ENCODE peak calls at places on chromosome 13, in six cellular contexts. T, A, I, X, M and V are unnamed samples.

GRCh38 chr13:28373803-28374202 is 121.1 kb downstream of the FLT1 start:
- DNase-seq in X (no peak), I (no peak), T (no peak), M (no peak), A (no peak), V (no peak)

GRCh38 chr13:113862191-113862765 is 1.6 kb downstream of the GAS6 start:
- DNase-seq in A (no peak), I (peak; percentile 11), T (peak; percentile 38), X (no peak), M (no peak), V (peak; percentile 63)

GRCh38 chr13:32538234-32538620 is 368 bp downstream of the N4BP2L2 start:
- DNase-seq in T (peak; percentile 43), I (peak; percentile 44), X (peak; percentile 14), A (no peak), M (no peak), V (peak; percentile 8)

GRCh38 chr13:50370303-50370950 is 355.2 kb downstream of the KCNRG start:
- DNase-seq in X (no peak), I (no peak), M (no peak), A (no peak), T (no peak), V (no peak)

GRCh38 chr13:32624441-32624840 is 38.2 kb downstream of the PDS5B start:
- DNase-seq in T (no peak), M (no peak), A (no peak), I (no peak), X (no peak), V (no peak)

GRCh38 chr13:111025310-111025709 is 89.8 kb upstream of the ARHGEF7 start:
- DNase-seq in T (no peak), I (no peak), X (no peak), A (no peak), M (no peak), V (no peak)

GRCh38 chr13:21095311-21095710 is 33.9 kb upstream of the LATS2 start:
- DNase-seq in I (no peak), M (no peak), T (no peak), A (no peak), X (no peak), V (no peak)

GRCh38 chr13:98842074-98842473 is 89.6 kb upstream of the SLC15A1 start:
- DNase-seq in X (no peak), A (no peak), I (no peak), T (no peak), M (no peak), V (no peak)

GRCh38 chr13:44653261-44653660 is 77.1 kb upstream of the TSC22D1 start:
- DNase-seq in A (no peak), I (no peak), X (no peak), T (no peak), M (peak; percentile 62), V (no peak)

GRCh38 chr13:109345433-109345941 is 440.9 kb downstream of the IRS2 start:
- DNase-seq in I (no peak), M (peak; percentile 85), X (no peak), T (peak; percentile 8), A (peak; percentile 65), V (no peak)

GRCh38 chr13:69243366-69243765 is 864.3 kb upstream of the ATXN8OS start:
- DNase-seq in I (no peak), M (peak; percentile 50), A (no peak), T (peak; percentile 6), X (no peak), V (no peak)

GRCh38 chr13:97116754-97117153 is 105.4 kb upstream of the MBNL2 start:
- DNase-seq in I (peak; percentile 31), M (peak; percentile 54), A (peak; percentile 42), T (no peak), X (no peak), V (no peak)

GRCh38 chr13:112634102-112634501 is 46.1 kb upstream of the TUBGCP3 start:
- DNase-seq in A (no peak), I (no peak), X (no peak), M (no peak), T (no peak), V (no peak)

GRCh38 chr13:94588575-94588974 is 7.4 kb downstream of the TGDS start:
- DNase-seq in I (no peak), X (no peak), A (no peak), T (no peak), M (no peak), V (no peak)

GRCh38 chr13:97911311-97912138 is 42.0 kb upstream of the IPO5 start:
- DNase-seq in M (peak; percentile 45), T (peak; percentile 28), A (peak; percentile 1), I (no peak), X (peak; percentile 63), V (peak; percentile 51)

GRCh38 chr13:25798998-25799397 is 252.8 kb downstream of the SHISA2 start:
- DNase-seq in M (no peak), I (no peak), A (no peak), T (no peak), X (no peak), V (no peak)

GRCh38 chr13:76161143-76161542 is 525.0 kb downstream of the LMO7 start:
- DNase-seq in A (no peak), X (no peak), T (no peak), I (peak; percentile 28), M (no peak), V (no peak)

GRCh38 chr13:108297114-108297513 is 27.6 kb downstream of the TNFSF13B start:
- DNase-seq in I (no peak), T (no peak), M (no peak), X (no peak), A (no peak), V (no peak)

GRCh38 chr13:33150146-33150545 is 133.9 kb downstream of the KL start:
- DNase-seq in I (no peak), M (peak; percentile 27), A (no peak), T (no peak), X (no peak), V (no peak)

GRCh38 chr13:110937511-110938303 is 22.8 kb upstream of the ANKRD10 start:
- DNase-seq in T (no peak), X (no peak), M (no peak), I (no peak), A (no peak), V (no peak)

GRCh38 chr13:21429217-21429616 is 29.9 kb downstream of the ZDHHC20 start:
- DNase-seq in I (no peak), T (no peak), X (no peak), M (no peak), A (no peak), V (no peak)

GRCh38 chr13:72221276-72221962 is 354.4 kb upstream of the DACH1 start:
- DNase-seq in A (no peak), X (peak; percentile 82), M (peak; percentile 68), T (peak; percentile 44), I (no peak), V (peak; percentile 32)

GRCh38 chr13:111900390-111901180 is 166.4 kb upstream of the SOX1 start:
- DNase-seq in A (no peak), I (no peak), M (no peak), X (peak; percentile 5), T (no peak), V (peak; percentile 48)

GRCh38 chr13:101049166-101049850 is 367.0 kb downstream of the NALCN start:
- DNase-seq in M (peak; percentile 87), T (peak; percentile 48), X (no peak), A (no peak), I (no peak), V (no peak)

GRCh38 chr13:79501538-79502232 is 20.7 kb downstream of the NDFIP2 start:
- DNase-seq in I (no peak), A (no peak), M (peak; percentile 42), X (no peak), T (no peak), V (no peak)

GRCh38 chr13:44605275-44605674 is 29.1 kb upstream of the TSC22D1 start:
- DNase-seq in T (no peak), M (no peak), A (no peak), I (no peak), X (no peak), V (no peak)

GRCh38 chr13:23949736-23950135 is 52.4 kb upstream of the C1QTNF9B start:
- DNase-seq in I (no peak), X (no peak), T (no peak), A (no peak), M (no peak), V (no peak)

GRCh38 chr13:49844191-49844590 is 51.7 kb upstream of the KPNA3 start:
- DNase-seq in T (no peak), A (no peak), X (no peak), M (no peak), I (no peak), V (no peak)

GRCh38 chr13:98142427-98143156 is at the start of gene FARP1:
- DNase-seq in M (peak; percentile 90), T (peak; percentile 80), I (peak; percentile 73), X (peak; percentile 79), A (peak; percentile 24), V (peak; percentile 95)

GRCh38 chr13:113147206-113147605 is 11.2 kb upstream of the PROZ start:
- DNase-seq in X (no peak), A (no peak), I (no peak), T (no peak), M (no peak), V (no peak)

GRCh38 chr13:46006688-46007452 is 45.7 kb downstream of the ZC3H13 start:
- DNase-seq in I (no peak), A (no peak), T (no peak), M (no peak), X (no peak), V (no peak)

GRCh38 chr13:98751397-98752110 is 918 bp downstream of the SLC15A1 start:
- DNase-seq in I (no peak), A (peak; percentile 56), M (peak; percentile 86), X (peak; percentile 65), T (no peak), V (peak; percentile 78)

GRCh38 chr13:56528040-56528760 is 612.5 kb upstream of the PRR20A start:
- DNase-seq in M (no peak), X (no peak), T (no peak), I (no peak), A (no peak), V (no peak)

GRCh38 chr13:97982286-97982685 is 28.8 kb downstream of the IPO5 start:
- DNase-seq in M (peak; percentile 9), T (no peak), A (no peak), X (no peak), I (no peak), V (no peak)

GRCh38 chr13:80040219-80040976 is 300.5 kb downstream of the SPRY2 start:
- DNase-seq in A (peak; percentile 98), X (no peak), M (peak; percentile 100), T (peak; percentile 90), I (no peak), V (no peak)